ENCODE peak calls at places on chromosomes 11 and 22, in six cellular contexts. F, U, I, H, Q and R are unnamed samples. For H3K36me3, the result is how much of the 10 kb centered on the place peaks cover.

GRCh38 chr22:39308614-39309363 is 10.6 kb downstream of the RPL3 start:
- DNase-seq in F (no peak), U (no peak), I (peak), H (peak), Q (peak), R (peak)

GRCh38 chr11:69941546-69942332 is 122.5 kb upstream of the FGF3 start:
- DNase-seq in F (no peak), U (no peak), I (no peak), H (no peak), Q (no peak), R (no peak)

GRCh38 chr11:76102772-76103171 is 103.5 kb downstream of the WNT11 start:
- DNase-seq in F (no peak), U (no peak), I (peak), H (no peak), Q (peak), R (no peak)

GRCh38 chr11:26844963-26845362 is 123.1 kb upstream of the SLC5A12 start:
- DNase-seq in F (no peak), U (no peak), I (no peak), H (no peak), Q (no peak), R (no peak)

GRCh38 chr11:97962758-97963157 is 1058.0 kb upstream of the CNTN5 start:
- DNase-seq in F (no peak), U (no peak), I (no peak), H (no peak), Q (no peak), R (no peak)

GRCh38 chr22:30044369-30044768 is 35.9 kb upstream of the HORMAD2 start:
- DNase-seq in F (no peak), U (no peak), I (peak), H (peak), Q (peak), R (no peak)

GRCh38 chr11:112453601-112454577 is 193.2 kb upstream of the PLET1 start:
- DNase-seq in F (peak), U (no peak), I (peak), H (peak), Q (peak), R (peak)

GRCh38 chr11:61392991-61393595 is 706 bp downstream of the TMEM216 start:
- DNase-seq in F (no peak), U (peak), I (peak), H (no peak), Q (peak), R (peak)

GRCh38 chr11:9664276-9665171 is 647 bp downstream of the SWAP70 start:
- DNase-seq in F (no peak), U (no peak), I (peak), H (peak), Q (peak), R (peak)

GRCh38 chr11:47248304-47248663 is 330 bp downstream of the ACP2 start:
- DNase-seq in F (no peak), U (peak), I (peak), H (no peak), Q (peak), R (no peak)

GRCh38 chr11:68840661-68841653 is 759 bp downstream of the CPT1A start:
- DNase-seq in F (peak), U (no peak), I (peak), H (peak), Q (peak), R (no peak)

GRCh38 chr11:33257160-33257896 is at the start of gene HIPK3:
- DNase-seq in F (peak), U (peak), I (peak), H (peak), Q (peak), R (peak)

GRCh38 chr22:30308518-30309230 is 18.1 kb downstream of the TBC1D10A start:
- DNase-seq in F (no peak), U (no peak), I (peak), H (peak), Q (peak), R (no peak)

GRCh38 chr11:96648991-96649390 is 259.2 kb downstream of the JRKL start:
- DNase-seq in F (no peak), U (peak), I (no peak), H (peak), Q (no peak), R (peak)

GRCh38 chr11:32198053-32198452 is 107.2 kb downstream of the RCN1 start:
- DNase-seq in F (no peak), U (no peak), I (no peak), H (no peak), Q (no peak), R (peak)

GRCh38 chr11:35916270-35916669 is 27.6 kb upstream of the LDLRAD3 start:
- DNase-seq in F (no peak), U (no peak), I (no peak), H (no peak), Q (no peak), R (no peak)

GRCh38 chr11:19905280-19905853 is 192.7 kb downstream of the NAV2 start:
- DNase-seq in F (no peak), U (peak), I (peak), H (peak), Q (peak), R (peak)

GRCh38 chr22:49768961-49769690 is 58.5 kb downstream of the BRD1 start:
- DNase-seq in F (peak), U (no peak), I (peak), H (peak), Q (peak), R (no peak)

GRCh38 chr11:34379081-34379480 is 21.3 kb upstream of the ABTB2 start:
- DNase-seq in F (no peak), U (no peak), I (peak), H (no peak), Q (no peak), R (no peak)

GRCh38 chr22:38949889-38950405 is 7.5 kb upstream of the APOBEC3A start:
- DNase-seq in F (no peak), U (no peak), I (no peak), H (no peak), Q (no peak), R (no peak)

GRCh38 chr11:24386551-24387404 is 110.1 kb upstream of the LUZP2 start:
- DNase-seq in F (no peak), U (no peak), I (peak), H (peak), Q (peak), R (peak)

GRCh38 chr11:134469627-134470026 is 57.6 kb upstream of the B3GAT1 start:
- DNase-seq in F (no peak), U (no peak), I (no peak), H (peak), Q (no peak), R (peak)

GRCh38 chr22:22380098-22381030 is 128.2 kb downstream of the ZNF280B start:
- DNase-seq in F (peak), U (no peak), I (no peak), H (peak), Q (no peak), R (peak)

GRCh38 chr11:16295592-16295991 is 60.8 kb downstream of the SOX6 start:
- DNase-seq in F (no peak), U (no peak), I (no peak), H (no peak), Q (no peak), R (no peak)

GRCh38 chr11:99513368-99513767 is 492.6 kb downstream of the CNTN5 start:
- DNase-seq in F (no peak), U (no peak), I (peak), H (no peak), Q (no peak), R (no peak)

GRCh38 chr11:129611661-129612566 is 203.7 kb upstream of the TMEM45B start:
- DNase-seq in F (no peak), U (no peak), I (no peak), H (no peak), Q (no peak), R (no peak)

GRCh38 chr11:16945671-16946469 is 68.3 kb downstream of the PLEKHA7 start:
- DNase-seq in F (peak), U (peak), I (peak), H (peak), Q (peak), R (peak)

GRCh38 chr11:67022961-67023956 is at the start of gene SYT12:
- DNase-seq in F (peak), U (peak), I (no peak), H (peak), Q (no peak), R (no peak)

GRCh38 chr11:131962818-131963217 is 592.4 kb downstream of the NTM start:
- DNase-seq in F (no peak), U (no peak), I (no peak), H (no peak), Q (no peak), R (no peak)

GRCh38 chr22:35314161-35314942 is 14.7 kb downstream of the TOM1 start:
- DNase-seq in F (no peak), U (no peak), I (no peak), H (no peak), Q (no peak), R (no peak)

GRCh38 chr22:31137721-31138120 is 2.6 kb downstream of the PLA2G3 start:
- DNase-seq in F (no peak), U (no peak), I (no peak), H (no peak), Q (no peak), R (no peak)

GRCh38 chr11:7591992-7592391 is 78.2 kb downstream of the PPFIBP2 start:
- DNase-seq in F (no peak), U (no peak), I (no peak), H (no peak), Q (no peak), R (no peak)

GRCh38 chr22:39663751-39664150 is 93.2 kb downstream of the CACNA1I start:
- DNase-seq in F (no peak), U (no peak), I (no peak), H (no peak), Q (no peak), R (peak)

GRCh38 chr11:127564803-127565202 is 564.2 kb upstream of the KIRREL3 start:
- DNase-seq in F (no peak), U (no peak), I (peak), H (no peak), Q (peak), R (peak)

GRCh38 chr11:46508360-46508759 is 85.5 kb downstream of the AMBRA1 start:
- DNase-seq in F (no peak), U (no peak), I (no peak), H (no peak), Q (no peak), R (peak)

GRCh38 chr11:581752-582151 is 5.5 kb downstream of the PHRF1 start:
- DNase-seq in F (no peak), U (no peak), I (no peak), H (no peak), Q (no peak), R (no peak)

GRCh38 chr11:125998267-125998666 is 52.4 kb downstream of the VSIG10L2 start:
- DNase-seq in F (no peak), U (no peak), I (no peak), H (no peak), Q (no peak), R (peak)
- H3K36me3 ChIP-seq in F (under half), U (under half), I (under half), H (under half), Q (under half), R (under half)

DNA sequence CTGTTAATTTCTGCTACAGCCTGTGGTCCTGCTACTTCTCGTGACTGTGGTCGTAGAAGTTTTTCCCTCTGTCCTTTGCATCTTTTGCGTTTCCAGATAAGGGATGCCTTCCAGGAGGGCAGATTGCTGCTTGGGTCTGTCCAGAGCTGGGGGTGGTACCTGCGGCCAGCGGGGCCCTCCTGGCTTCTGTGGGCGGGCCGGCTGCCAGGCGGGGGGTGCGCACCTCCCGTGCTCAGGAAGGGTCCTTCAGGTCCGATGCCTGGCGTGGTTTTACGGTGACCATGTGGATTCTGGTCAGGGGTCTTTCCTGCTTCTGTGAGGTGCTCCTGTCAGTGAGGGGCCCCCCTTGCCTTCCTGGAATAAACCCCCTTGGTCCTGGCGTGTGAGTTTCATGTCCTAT is 84.8 kb downstream of the KCNQ1 start:
- DNase-seq in F (no peak), U (no peak), I (no peak), H (no peak), Q (no peak), R (no peak)
- H3K18ac ChIP-seq in F (no peak), U (no peak), I (no peak), H (no peak), Q (no peak), R (no peak)

GRCh38 chr11:65095974-65096806 is at the start of gene VPS51:
- DNase-seq in F (peak), U (peak), I (peak), H (peak), Q (peak), R (peak)
- H4K8ac ChIP-seq in F (peak), U (peak), I (peak), H (peak), Q (peak), R (peak)

DNA sequence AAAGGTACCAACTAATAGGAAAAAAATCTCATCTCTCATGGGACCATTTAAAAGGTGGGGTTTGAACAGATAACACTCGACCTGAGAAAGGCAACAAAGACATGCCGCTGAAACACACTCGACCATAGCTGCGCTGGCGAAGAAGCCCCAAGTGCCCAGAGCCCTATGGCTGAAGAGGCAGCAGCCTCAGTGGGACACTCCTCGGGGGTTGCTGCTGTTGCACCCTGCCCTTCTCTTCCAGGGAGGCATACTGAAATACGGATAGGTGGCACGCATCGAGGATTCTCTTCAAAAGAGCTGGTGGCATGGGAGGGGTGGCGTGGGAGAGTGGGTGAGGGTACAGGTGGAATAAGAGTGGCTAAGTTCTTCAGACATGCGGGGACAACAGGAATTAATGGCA is 18.5 kb upstream of the PHLDA2 start:
- DNase-seq in F (no peak), U (no peak), I (no peak), H (no peak), Q (no peak), R (no peak)
- H3K36me3 ChIP-seq in F (half or more), U (half or more), I (under half), H (half or more), Q (half or more), R (under half)

GRCh38 chr22:26391623-26392022 is 37.4 kb upstream of the ASPHD2 start:
- DNase-seq in F (no peak), U (no peak), I (no peak), H (no peak), Q (no peak), R (no peak)
- H3K18ac ChIP-seq in F (no peak), U (peak), I (no peak), H (no peak), Q (no peak), R (no peak)

GRCh38 chr22:23801238-23801821 is 14.6 kb downstream of the SMARCB1 start:
- DNase-seq in F (no peak), U (no peak), I (no peak), H (no peak), Q (no peak), R (no peak)
- H4K8ac ChIP-seq in F (no peak), U (no peak), I (no peak), H (no peak), Q (no peak), R (no peak)

DNA sequence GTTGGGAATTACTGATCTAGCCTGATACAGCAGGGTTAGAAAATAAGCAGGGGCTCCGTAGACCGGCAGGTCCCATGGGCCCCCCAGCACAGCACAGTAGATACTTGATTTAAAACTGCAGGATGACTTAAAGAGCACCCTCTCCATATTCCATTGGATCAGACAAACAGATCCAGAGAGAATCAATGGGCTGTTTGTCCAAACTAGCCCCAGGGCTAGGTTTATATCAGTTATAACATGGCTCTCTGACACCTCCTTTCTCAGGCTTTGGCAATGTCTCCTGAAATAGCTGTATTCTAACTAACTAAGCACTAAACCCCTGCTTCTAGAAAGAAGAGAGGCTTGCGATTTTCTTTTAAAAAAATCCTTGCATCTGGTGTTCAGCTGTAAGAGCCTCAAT is 100.4 kb upstream of the GALNT18 start:
- DNase-seq in F (no peak), U (no peak), I (no peak), H (no peak), Q (no peak), R (no peak)
- H3K36me3 ChIP-seq in F (under half), U (under half), I (under half), H (under half), Q (under half), R (under half)